ENCODE peak calls at places on chromosome 16, in six cellular contexts. J, M, S, U, T and B are unnamed samples.

GRCh38 chr16:48432136-48432535 is 46.9 kb upstream of the SIAH1 start:
- DNase-seq in U (no peak), S (no peak), J (no peak), M (no peak), T (no peak), B (no peak)

GRCh38 chr16:23079683-23080221 is 69.5 kb downstream of the USP31 start:
- DNase-seq in M (no peak), U (no peak), J (no peak), T (peak), S (no peak), B (no peak)

GRCh38 chr16:74230126-74230525 is 66.5 kb upstream of the PSMD7 start:
- DNase-seq in U (no peak), S (no peak), M (no peak), T (no peak), J (no peak), B (no peak)

GRCh38 chr16:6360641-6361040 is 972.0 kb upstream of the RBFOX1 start:
- DNase-seq in M (no peak), J (no peak), T (no peak), U (no peak), S (no peak), B (no peak)

GRCh38 chr16:3153077-3153368 is 18.2 kb downstream of the ZNF213 start:
- DNase-seq in T (no peak), M (no peak), J (no peak), U (no peak), S (no peak), B (no peak)

GRCh38 chr16:56047307-56048234 is 143.7 kb upstream of the GNAO1 start:
- DNase-seq in S (no peak), U (no peak), M (no peak), T (no peak), J (peak), B (no peak)

GRCh38 chr16:2969545-2970521 is 685 bp downstream of the PAQR4 start:
- DNase-seq in M (peak), J (peak), S (peak), T (peak), U (peak), B (no peak)

GRCh38 chr16:69796285-69797118 is 34.4 kb downstream of the WWP2 start:
- DNase-seq in T (peak), M (peak), J (peak), U (peak), S (peak), B (peak)

GRCh38 chr16:31480851-31481250 is 2.1 kb upstream of the SLC5A2 start:
- DNase-seq in T (no peak), M (no peak), S (no peak), J (no peak), U (no peak), B (no peak)

GRCh38 chr16:81669473-81670350 is 109.4 kb upstream of the PLCG2 start:
- DNase-seq in J (no peak), M (no peak), S (no peak), U (no peak), T (no peak), B (peak)

GRCh38 chr16:27317320-27317719 is 3.5 kb downstream of the IL4R start:
- DNase-seq in J (no peak), U (no peak), M (peak), S (no peak), T (peak), B (no peak)

GRCh38 chr16:15856901-15857778 is at the start of gene MYH11:
- DNase-seq in J (peak), S (peak), T (no peak), M (peak), U (no peak), B (no peak)

GRCh38 chr16:15777533-15778203 is 79.2 kb downstream of the MYH11 start:
- DNase-seq in M (peak), J (no peak), T (peak), S (peak), U (no peak), B (peak)

GRCh38 chr16:15948532-15949209 is 745 bp upstream of the ABCC1 start:
- DNase-seq in M (no peak), J (no peak), T (no peak), U (no peak), S (no peak), B (no peak)

GRCh38 chr16:22665048-22665797 is 148.7 kb upstream of the HS3ST2 start:
- DNase-seq in M (peak), T (no peak), J (no peak), U (no peak), S (no peak), B (no peak)

GRCh38 chr16:86994651-86995171 is 322.5 kb downstream of the C16orf95 start:
- DNase-seq in J (no peak), M (no peak), S (peak), T (no peak), U (no peak), B (no peak)

GRCh38 chr16:3536851-3537250 is 36.0 kb downstream of the CLUAP1 start:
- DNase-seq in S (no peak), T (no peak), J (peak), M (no peak), U (no peak), B (no peak)

GRCh38 chr16:22098538-22099255 is 6.4 kb downstream of the VWA3A start:
- DNase-seq in J (no peak), S (peak), T (no peak), U (no peak), M (peak), B (no peak)

GRCh38 chr16:4529085-4530060 is 9.2 kb downstream of the CDIP1 start:
- DNase-seq in U (no peak), T (no peak), M (peak), S (no peak), J (no peak), B (peak)

GRCh38 chr16:67227567-67227921 is 614 bp downstream of the TMEM208 start:
- DNase-seq in T (no peak), U (no peak), J (no peak), M (no peak), S (no peak), B (no peak)

GRCh38 chr16:67228034-67228785 is 1.3 kb downstream of the TMEM208 start:
- DNase-seq in M (peak), T (no peak), S (no peak), J (no peak), U (no peak), B (no peak)

GRCh38 chr16:67226295-67226803 is 581 bp upstream of the TMEM208 start:
- DNase-seq in J (no peak), T (no peak), M (no peak), S (no peak), U (no peak), B (no peak)

GRCh38 chr16:67228905-67229304 is 2.0 kb downstream of the TMEM208 start:
- DNase-seq in M (peak), J (no peak), S (no peak), T (no peak), U (no peak), B (no peak)

DNA sequence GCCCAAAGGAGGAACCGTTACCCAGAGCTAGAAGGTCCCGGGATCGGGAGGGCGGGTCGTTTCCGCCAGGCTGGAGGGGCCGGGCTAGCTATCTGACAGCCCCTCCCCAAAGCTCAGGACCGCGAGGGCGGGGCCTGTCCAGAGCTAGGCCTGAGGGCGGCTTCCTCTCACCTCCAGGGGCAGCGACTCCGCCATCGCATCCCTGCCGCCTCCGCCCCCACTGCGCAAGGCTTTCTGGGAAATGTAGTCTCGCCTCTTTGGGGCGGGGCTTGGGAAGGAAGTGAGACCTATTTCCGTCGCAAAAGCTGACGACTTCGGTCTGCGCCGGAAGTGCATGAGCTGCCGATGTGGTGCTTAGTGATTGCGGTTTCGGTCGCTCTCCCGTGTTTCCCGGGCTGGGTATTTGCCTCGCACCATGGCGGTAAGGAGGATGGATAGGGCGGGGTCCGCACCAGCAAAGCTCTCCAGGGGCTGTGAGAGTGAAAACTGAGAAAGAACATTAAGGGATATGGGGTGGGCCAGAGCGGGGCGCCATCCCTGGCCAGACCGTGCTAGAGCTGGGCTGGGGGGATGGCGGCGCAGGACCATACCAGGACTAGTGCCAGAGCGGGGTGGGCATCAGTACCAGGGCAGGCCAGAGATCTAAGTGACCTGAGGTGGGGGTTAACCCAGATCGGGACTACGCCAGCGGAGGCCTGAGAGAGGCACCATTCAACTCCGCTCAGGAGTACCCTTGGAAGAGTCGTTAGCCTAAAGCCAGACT is at the start of gene TMEM208:
- DNase-seq in U (peak), J (peak), T (peak), S (peak), M (peak), B (peak)
- TF ChIP-seq CTCF in U (peak), J (no peak), T (peak), S (no peak), M (peak), B (peak)

GRCh38 chr16:14485131-14485551 is 144.9 kb downstream of the PARN start:
- DNase-seq in J (no peak), T (no peak), S (no peak), M (no peak), U (no peak), B (no peak)

GRCh38 chr16:14487579-14487978 is 142.5 kb downstream of the PARN start:
- DNase-seq in T (no peak), S (no peak), M (no peak), U (no peak), J (no peak), B (no peak)

GRCh38 chr16:14489460-14489859 is 140.6 kb downstream of the PARN start:
- DNase-seq in S (no peak), J (no peak), T (no peak), U (no peak), M (peak), B (peak)

GRCh38 chr16:14485811-14486519 is 144.1 kb downstream of the PARN start:
- DNase-seq in S (no peak), U (no peak), T (no peak), M (no peak), J (no peak), B (no peak)

GRCh38 chr16:14486520-14487303 is 143.3 kb downstream of the PARN start:
- DNase-seq in U (peak), S (peak), J (peak), M (peak), T (peak), B (peak)
- TF ChIP-seq CTCF in U (no peak), S (no peak), J (no peak), M (no peak), T (no peak), B (no peak)

DNA sequence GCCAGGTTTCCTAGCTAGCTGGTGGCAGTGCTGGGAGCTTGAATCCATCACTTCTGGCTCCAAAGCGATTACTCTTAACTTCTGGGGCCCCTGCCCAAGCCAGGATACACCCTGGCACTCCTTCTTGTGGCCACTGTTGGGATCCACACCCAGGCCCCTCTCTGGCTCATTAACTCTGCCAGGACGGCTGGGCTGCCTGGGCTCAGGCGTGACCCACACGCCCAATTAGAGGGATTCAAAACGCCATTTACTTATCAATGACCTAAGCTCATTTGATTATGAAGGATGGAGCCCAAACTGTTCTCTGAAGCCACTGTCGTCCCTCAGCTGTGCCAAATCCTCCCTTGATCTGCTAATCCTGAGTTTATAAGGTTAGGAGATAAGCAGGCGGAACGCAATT is 79.7 kb upstream of the BRD7 start:
- DNase-seq in U (no peak), M (peak), J (no peak), S (no peak), T (no peak), B (no peak)
- TF ChIP-seq CTCF in U (no peak), M (peak), J (no peak), S (peak), T (no peak), B (no peak)

DNA sequence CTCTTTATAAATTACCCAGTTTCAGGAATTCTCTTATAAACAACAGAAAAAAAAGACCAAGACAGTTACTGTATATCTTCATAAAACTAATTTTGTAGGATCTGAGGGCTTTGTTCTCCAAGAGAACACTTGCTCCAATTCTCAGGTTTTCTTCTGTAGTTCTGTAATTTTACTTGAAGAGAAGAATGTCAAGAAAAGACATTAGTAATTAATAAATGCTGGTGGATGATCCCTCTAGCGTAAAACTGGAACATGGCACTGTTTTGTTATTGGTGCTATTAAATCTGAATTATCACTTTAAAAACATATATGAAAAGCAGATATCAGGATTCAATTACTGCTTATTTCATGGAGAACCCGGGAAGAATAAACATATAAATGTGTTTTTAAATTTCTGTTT is 36.5 kb upstream of the CPHXL start:
- DNase-seq in M (no peak), J (no peak), T (no peak), U (no peak), S (no peak), B (no peak)
- TF ChIP-seq CTCF in M (no peak), J (no peak), T (no peak), U (no peak), S (no peak), B (no peak)

DNA sequence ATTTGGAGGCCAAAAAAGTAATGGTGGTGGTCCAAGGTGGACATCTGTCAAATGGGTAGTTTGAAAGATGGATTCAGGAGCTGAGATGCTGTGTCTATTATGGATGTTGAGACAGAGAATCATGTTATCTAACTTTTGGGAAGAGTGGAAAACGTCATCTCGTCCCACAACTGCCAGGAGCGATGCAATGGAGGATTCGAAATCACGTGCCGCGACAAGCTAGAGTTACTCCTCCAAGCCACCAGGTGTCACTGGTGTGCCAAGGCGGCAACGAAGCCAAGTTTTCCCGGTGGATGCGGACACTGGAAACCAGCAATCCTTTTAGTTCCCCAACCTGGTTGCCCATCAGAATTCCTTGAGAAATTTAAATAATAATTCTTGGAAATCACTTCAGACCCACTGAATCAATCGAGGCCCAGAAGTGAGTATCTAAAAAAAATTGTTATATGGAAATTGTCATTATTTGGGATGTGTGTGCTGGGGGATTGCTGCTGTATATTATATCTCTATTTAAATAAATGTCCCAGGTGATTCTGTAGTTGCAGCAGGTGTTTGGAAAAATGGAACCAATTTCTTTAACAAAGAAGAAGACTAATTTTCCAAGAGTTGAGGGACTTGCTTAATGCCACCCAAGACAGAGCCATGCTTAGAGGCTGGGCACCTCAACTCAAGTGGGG is 206.1 kb downstream of the HAPSTR1 start:
- DNase-seq in S (peak), M (peak), J (peak), U (no peak), T (peak), B (peak)
- TF ChIP-seq CTCF in S (peak), M (peak), J (peak), U (peak), T (peak), B (peak)